ENCODE peak calls at places on chromosome 10, in four cellular contexts. T is GM12878, V is HepG2, A is K562. F is an unnamed sample. For H4K20me1, the result is how much of the 10 kb centered on the place peaks cover.

GRCh38 chr10:35821339-35821911 is 179.3 kb upstream of the FZD8 start:
- DNase-seq in T (peak), A (no peak), V (no peak), F (no peak)

GRCh38 chr10:114308470-114309110 is 69.5 kb downstream of the VWA2 start:
- DNase-seq in V (no peak), T (no peak), A (no peak), F (no peak)

GRCh38 chr10:79149662-79150443 is 81.1 kb downstream of the ZMIZ1 start:
- DNase-seq in A (peak), T (no peak), V (no peak), F (peak)

GRCh38 chr10:66349726-66350125 is 576.1 kb upstream of the LRRTM3 start:
- DNase-seq in A (no peak), T (no peak), V (no peak), F (no peak)

GRCh38 chr10:8402469-8403074 is 348.1 kb downstream of the GATA3 start:
- DNase-seq in A (no peak), V (no peak), T (no peak), F (no peak)

GRCh38 chr10:93461807-93462178 is 20.3 kb downstream of the MYOF start:
- DNase-seq in T (no peak), V (no peak), A (no peak), F (no peak)

GRCh38 chr10:18005781-18006456 is 54.2 kb downstream of the SLC39A12 start:
- DNase-seq in V (no peak), T (no peak), A (no peak), F (no peak)

GRCh38 chr10:96585726-96586418 is 940 bp downstream of the TM9SF3 start:
- DNase-seq in T (no peak), V (no peak), A (no peak), F (no peak)

GRCh38 chr10:81866753-81867152 is 8.2 kb upstream of the NRG3 start:
- DNase-seq in V (no peak), A (no peak), T (no peak), F (no peak)

GRCh38 chr10:86371116-86371515 is 4.5 kb upstream of the GRID1 start:
- DNase-seq in V (no peak), A (no peak), T (no peak), F (no peak)
- TF ChIP-seq JUND in V (no peak), A (no peak), T (no peak), F (no peak)

DNA sequence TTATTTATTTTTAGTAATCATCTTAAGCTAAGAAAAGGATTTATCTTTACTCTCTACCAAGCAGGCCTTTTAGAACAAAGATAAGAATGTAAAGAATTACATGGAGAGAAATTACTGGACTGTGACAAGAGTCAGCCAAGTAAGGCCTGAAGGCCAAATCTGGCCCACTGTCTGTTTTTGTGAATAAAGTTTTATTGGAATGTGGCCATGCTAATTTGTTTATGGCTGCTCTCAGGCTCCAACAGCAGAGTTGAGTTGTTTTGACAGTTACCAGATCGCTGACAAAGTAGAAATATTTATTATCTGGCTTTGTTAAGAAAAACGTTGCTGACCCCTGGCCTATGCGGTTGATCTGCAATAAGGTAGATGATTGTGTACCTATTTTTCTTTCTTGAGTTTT is 6.1 kb downstream of the ARID5B start:
- DNase-seq in V (no peak), T (no peak), A (no peak), F (no peak)
- H4K20me1 ChIP-seq in V (under half), T (under half), A (under half), F (under half)

DNA sequence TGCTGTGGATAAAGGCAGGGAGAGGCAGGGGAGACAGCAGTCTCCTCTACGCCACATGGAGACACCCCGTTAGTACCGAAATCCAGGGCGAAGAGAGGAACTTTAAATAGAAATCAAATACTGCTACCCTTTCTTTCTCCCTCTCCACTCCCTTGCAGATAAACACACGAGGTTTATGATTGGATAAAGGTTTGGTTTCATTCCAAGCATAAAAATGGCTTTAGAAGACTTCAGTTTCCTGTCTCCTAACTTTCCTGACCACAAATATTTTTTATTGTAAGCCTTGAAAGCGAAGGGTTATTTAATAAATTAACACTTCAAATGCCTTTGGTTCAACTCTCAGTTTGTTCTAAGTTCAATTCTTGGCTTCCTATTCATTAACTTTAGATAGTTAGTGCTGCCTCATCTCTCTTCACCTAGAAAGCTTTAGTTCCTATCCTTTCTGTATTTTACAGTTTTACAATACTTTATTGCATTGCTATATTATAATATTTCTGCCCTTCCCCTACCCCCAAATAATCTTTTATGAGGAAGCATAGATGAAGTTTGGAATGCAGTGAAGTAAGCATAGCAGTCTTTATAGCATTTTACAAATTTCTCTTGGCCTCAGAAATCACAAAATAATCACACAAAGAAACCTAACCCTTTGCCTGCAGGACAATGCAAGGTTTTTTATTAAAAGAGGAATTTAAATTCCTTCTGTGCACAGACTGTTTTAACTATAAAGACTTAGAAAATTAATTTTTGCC is 31.6 kb upstream of the ARID5B start:
- DNase-seq in V (no peak), A (no peak), T (no peak), F (no peak)
- H3K9ac ChIP-seq in V (no peak), A (no peak), T (no peak), F (no peak)

GRCh38 chr10:98331888-98332287 is 63.9 kb upstream of the LOXL4 start:
- DNase-seq in V (peak), T (no peak), A (peak), F (no peak)
- TF ChIP-seq JUND in V (no peak), T (no peak), A (no peak), F (no peak)

DNA sequence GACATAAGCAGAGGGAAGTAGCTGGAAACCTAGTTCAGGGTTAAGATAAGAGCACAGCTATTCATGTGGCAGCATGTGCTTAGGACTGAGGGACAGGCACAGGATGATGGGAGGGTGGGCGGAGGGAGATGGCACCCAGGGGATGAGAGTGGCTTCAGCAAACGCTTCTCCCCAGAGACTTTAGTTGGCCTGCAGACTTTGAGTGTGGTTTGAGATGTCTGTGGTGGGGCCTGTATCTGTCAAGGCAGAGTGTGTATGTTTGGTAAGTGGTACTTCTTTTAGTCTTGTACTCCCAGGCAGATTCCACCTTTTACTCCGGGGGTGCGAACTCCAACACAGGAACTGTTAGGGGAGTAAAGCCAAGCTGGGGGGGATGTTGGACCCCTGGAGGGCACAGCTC is 88.9 kb downstream of the WDFY4 start:
- DNase-seq in T (no peak), V (no peak), A (no peak), F (no peak)
- H4K20me1 ChIP-seq in T (under half), V (under half), A (under half), F (under half)

F was measured in SK-N-SH.